ENCODE peak calls at places on chromosomes 16 and 17, in four cellular contexts. J is A549, X is K562, W is HepG2. E is an unnamed sample.

GRCh38 chr16:88971371-88972097 is 5.5 kb downstream of the CBFA2T3 start:
- DNase-seq in J (no peak), X (no peak), W (no peak), E (no peak)

GRCh38 chr17:64507418-64507766 is 615 bp downstream of the CEP95 start:
- DNase-seq in J (peak), X (peak), W (peak), E (no peak)

GRCh38 chr16:28974007-28974436 is 556 bp upstream of the SPNS1 start:
- DNase-seq in J (peak), X (peak), W (peak), E (peak)

GRCh38 chr17:34318474-34318873 is 761 bp upstream of the CCL8 start:
- DNase-seq in J (peak), X (peak), W (no peak), E (peak)

GRCh38 chr17:78970834-78971763 is 8.6 kb downstream of the LGALS3BP start:
- DNase-seq in J (peak), X (peak), W (peak), E (peak)

GRCh38 chr16:14132696-14133048 is 61.6 kb downstream of the MRTFB start:
- DNase-seq in J (no peak), X (no peak), W (no peak), E (no peak)

GRCh38 chr16:74034862-74035261 is 261.8 kb upstream of the PSMD7 start:
- DNase-seq in J (peak), X (peak), W (peak), E (no peak)

GRCh38 chr17:14033166-14033565 is 36.1 kb upstream of the COX10 start:
- DNase-seq in J (no peak), X (no peak), W (no peak), E (no peak)

GRCh38 chr17:50765454-50766221 is 1.7 kb downstream of the ANKRD40CL start:
- DNase-seq in J (no peak), X (no peak), W (peak), E (no peak)

GRCh38 chr17:66344473-66344872 is 42.1 kb downstream of the PRKCA start:
- DNase-seq in J (no peak), X (no peak), W (no peak), E (no peak)

GRCh38 chr17:29085223-29085622 is 42.3 kb downstream of the PIPOX start:
- DNase-seq in J (no peak), X (no peak), W (no peak), E (no peak)

GRCh38 chr17:56142781-56143180 is 10.5 kb upstream of the ANKFN1 start:
- DNase-seq in J (no peak), X (no peak), W (no peak), E (no peak)

GRCh38 chr17:64358261-64358788 is 32.3 kb downstream of the PECAM1 start:
- DNase-seq in J (no peak), X (no peak), W (no peak), E (no peak)

GRCh38 chr16:14485131-14485551 is 144.9 kb downstream of the PARN start:
- DNase-seq in J (no peak), X (peak), W (peak), E (no peak)

GRCh38 chr16:87918314-87918713 is 18.0 kb downstream of the CA5A start:
- DNase-seq in J (no peak), X (no peak), W (no peak), E (no peak)

GRCh38 chr16:29784901-29785500 is 5.5 kb upstream of the KIF22 start:
- DNase-seq in J (no peak), X (peak), W (no peak), E (peak)

GRCh38 chr16:50066482-50067289 is 916 bp downstream of the HEATR3 start:
- DNase-seq in J (no peak), X (no peak), W (no peak), E (no peak)

GRCh38 chr16:57803413-57803990 is 1.2 kb upstream of the KIFC3 start:
- DNase-seq in J (no peak), X (peak), W (no peak), E (no peak)

GRCh38 chr16:85057212-85057889 is 29.8 kb downstream of the KIAA0513 start:
- DNase-seq in J (peak), X (peak), W (peak), E (peak)
- TF ChIP-seq JUN in J (no peak), X (no peak), W (no peak), E (no peak)

DNA sequence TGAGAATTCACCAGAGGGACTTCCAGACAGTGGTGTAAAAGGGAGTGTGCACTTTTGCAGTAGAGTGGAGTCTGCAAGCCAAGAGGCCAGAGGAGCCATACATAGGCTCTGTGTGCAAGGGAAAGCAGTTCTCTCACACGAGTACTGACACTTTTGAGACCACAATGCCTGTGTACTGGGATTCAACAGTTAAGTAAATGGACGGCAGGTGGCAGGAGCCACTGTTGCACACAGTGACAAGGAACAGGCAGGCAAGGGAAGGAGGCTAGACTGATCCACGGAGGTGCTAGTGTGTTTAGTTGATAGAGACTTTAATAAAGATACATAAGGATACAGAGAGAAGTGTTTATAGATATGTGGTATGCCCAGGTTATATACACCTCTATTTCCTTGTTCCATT is 67.0 kb downstream of the MPRIP start:
- DNase-seq in J (no peak), X (no peak), W (no peak), E (no peak)
- TF ChIP-seq JUN in J (no peak), X (no peak), W (no peak), E (no peak)

GRCh38 chr16:78742501-78743283 is 643.2 kb downstream of the WWOX start:
- DNase-seq in J (no peak), X (peak), W (no peak), E (no peak)
- TF ChIP-seq JUN in J (no peak), X (no peak), W (no peak), E (no peak)

DNA sequence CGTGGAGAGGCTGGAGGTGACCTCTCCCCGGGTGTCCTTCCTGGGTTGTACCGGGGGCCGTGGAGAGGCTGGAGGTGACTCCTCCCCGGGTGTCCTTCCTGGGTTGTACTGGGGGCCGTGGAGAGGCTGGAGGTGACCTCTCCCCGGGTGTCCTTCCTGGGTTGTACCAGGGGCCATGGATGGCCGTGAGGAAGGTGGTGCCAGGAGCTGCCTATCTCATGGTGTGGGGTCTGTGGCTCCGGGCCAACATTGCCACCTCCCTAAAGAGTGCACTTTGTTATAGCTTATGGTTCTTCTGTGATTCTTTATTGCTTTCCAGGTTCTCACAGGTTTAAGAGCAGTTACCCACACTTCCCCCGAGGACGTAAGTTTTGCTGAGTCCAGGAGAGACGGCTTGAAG is 86.3 kb upstream of the ZNF750 start:
- DNase-seq in J (no peak), X (no peak), W (no peak), E (no peak)
- TF ChIP-seq JUN in J (no peak), X (no peak), W (no peak), E (no peak)

GRCh38 chr16:17474572-17474971 is 3.8 kb upstream of the XYLT1 start:
- DNase-seq in J (no peak), X (no peak), W (no peak), E (no peak)

GRCh38 chr16:17471745-17472075 is 950 bp upstream of the XYLT1 start:
- DNase-seq in J (no peak), X (no peak), W (no peak), E (no peak)

GRCh38 chr16:17475104-17475503 is 4.3 kb upstream of the XYLT1 start:
- DNase-seq in J (no peak), X (no peak), W (no peak), E (no peak)

GRCh38 chr16:17476414-17477259 is 5.9 kb upstream of the XYLT1 start:
- DNase-seq in J (peak), X (peak), W (peak), E (peak)

DNA sequence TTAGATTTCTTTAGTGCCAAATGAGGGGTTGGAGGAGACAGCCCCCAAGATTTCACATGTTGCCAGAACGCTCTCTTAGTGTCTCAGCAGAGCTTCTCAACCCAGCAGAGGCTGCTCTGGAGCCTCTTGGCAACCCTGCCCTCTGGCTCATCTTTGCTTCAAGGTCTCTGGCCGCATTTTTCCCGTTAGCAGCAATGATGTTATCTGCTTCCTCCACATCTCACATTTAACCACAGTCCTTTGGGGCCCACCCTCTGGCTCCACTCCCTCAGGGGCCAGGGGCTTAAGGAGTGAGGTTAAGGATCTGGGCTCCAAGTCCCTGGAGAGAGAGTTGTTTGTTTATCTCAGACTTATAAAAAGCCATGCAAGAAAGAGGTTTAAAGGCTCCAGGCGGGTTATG is 3.3 kb upstream of the XYLT1 start:
- DNase-seq in J (no peak), X (no peak), W (no peak), E (no peak)
- TF ChIP-seq JUN in J (no peak), X (no peak), W (no peak), E (no peak)

GRCh38 chr17:68456529-68457167 is 648 bp downstream of the WIPI1 start:
- DNase-seq in J (peak), X (no peak), W (peak), E (peak)
- TF ChIP-seq JUN in J (no peak), X (no peak), W (no peak), E (no peak)

GRCh38 chr17:8420041-8420934 is 15.4 kb upstream of the NDEL1 start:
- DNase-seq in J (no peak), X (peak), W (peak), E (no peak)
- TF ChIP-seq JUN in J (peak), X (no peak), W (peak), E (no peak)

DNA sequence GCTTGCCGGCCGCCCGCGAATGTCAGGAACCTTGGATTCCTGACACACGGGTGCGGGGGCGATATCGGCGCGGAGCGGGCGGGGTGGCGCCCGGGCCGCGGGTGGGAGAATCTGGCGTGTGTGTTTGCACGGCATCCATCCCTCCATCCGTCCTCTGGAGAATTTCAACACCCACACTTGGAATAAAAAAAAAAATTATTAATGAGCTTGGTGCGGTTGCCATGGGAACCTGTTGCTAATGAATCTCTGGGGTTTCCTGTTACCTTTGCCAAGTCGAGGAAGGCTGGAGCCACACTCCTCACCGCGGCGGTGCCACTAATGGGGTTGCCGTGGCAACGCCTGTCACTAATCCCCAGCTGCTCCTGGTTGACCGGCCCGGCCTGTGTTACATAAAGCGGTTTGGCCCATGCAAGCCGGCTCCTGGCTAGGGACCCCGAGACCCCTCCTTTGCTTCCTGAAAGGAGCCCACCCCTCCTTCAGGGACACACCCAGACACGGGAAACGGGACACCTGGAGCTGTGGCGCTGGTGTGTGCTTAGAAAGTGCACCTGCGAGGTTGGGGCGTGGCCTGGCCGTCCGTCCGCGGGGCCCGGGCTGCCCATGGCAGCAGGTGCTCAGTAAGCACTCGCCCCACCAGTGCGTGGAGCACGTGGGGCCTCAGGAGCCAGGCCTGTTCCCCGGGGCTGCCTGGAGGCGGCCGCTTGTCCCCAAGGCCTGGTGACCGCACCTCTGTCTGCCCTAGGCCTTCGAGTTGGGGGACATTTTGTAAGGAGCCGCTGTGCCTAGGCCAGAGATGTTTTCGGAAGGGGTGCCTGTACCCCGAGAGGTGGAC is 14.6 kb downstream of the CACNA1H start:
- DNase-seq in J (no peak), X (no peak), W (no peak), E (peak)
- TF ChIP-seq JUN in J (no peak), X (no peak), W (no peak), E (no peak)

E was measured in WTC11.